ENCODE peak calls at places on chromosome 20, in eight cellular contexts. X is colonic mucosa, J is IMR-90, B is PC-9, Y is ascending aorta, V is neural progenitor cell, O is K562, E is fibroblast of lung. Q is an unnamed sample.

GRCh38 chr20:13141541-13141940 is 79.5 kb upstream of the ISM1 start:
- DNase-seq in X (no peak), J (no peak), B (no peak), Y (no peak), V (no peak), O (no peak), E (no peak), Q (no peak)

GRCh38 chr20:25254571-25254970 is 6.7 kb downstream of the PYGB start:
- DNase-seq in X (peak; percentile 6), J (no peak), B (no peak), Y (no peak), V (peak; percentile 43), O (no peak), E (no peak), Q (no peak)

GRCh38 chr20:25341716-25342680 is 48.6 kb downstream of the ABHD12 start:
- DNase-seq in X (no peak), J (peak; percentile 21), B (no peak), Y (no peak), V (no peak), O (no peak), E (no peak), Q (no peak)

GRCh38 chr20:44231713-44232468 is 15.2 kb upstream of the GDAP1L1 start:
- DNase-seq in X (no peak), J (no peak), B (no peak), Y (no peak), V (peak; percentile 25), O (no peak), E (no peak), Q (no peak)

GRCh38 chr20:41619360-41620115 is 1.4 kb upstream of the CHD6 start:
- DNase-seq in X (no peak), J (peak; percentile 28), B (no peak), Y (no peak), V (no peak), O (no peak), E (no peak), Q (no peak)

GRCh38 chr20:44613575-44613974 is 31.2 kb downstream of the PKIG start:
- DNase-seq in X (no peak), J (no peak), B (no peak), Y (no peak), V (no peak), O (no peak), E (no peak), Q (no peak)

GRCh38 chr20:53660947-53661381 is 67.3 kb upstream of the ZNF217 start:
- DNase-seq in X (no peak), J (peak; percentile 9), B (no peak), Y (peak; percentile 49), V (no peak), O (no peak), E (peak; percentile 43), Q (no peak)

GRCh38 chr20:43040427-43040826 is 149.3 kb downstream of the PTPRT start:
- DNase-seq in X (no peak), J (no peak), B (no peak), Y (no peak), V (peak; percentile 85), O (peak; percentile 28), E (no peak), Q (peak; percentile 63)

GRCh38 chr20:37915800-37916570 is 13.1 kb downstream of the VSTM2L start:
- DNase-seq in X (no peak), J (no peak), B (no peak), Y (no peak), V (peak; percentile 56), O (peak; percentile 53), E (no peak), Q (no peak)

GRCh38 chr20:40778894-40779496 is 90.0 kb upstream of the MAFB start:
- DNase-seq in X (no peak), J (no peak), B (no peak), Y (no peak), V (no peak), O (no peak), E (no peak), Q (no peak)

GRCh38 chr20:13220857-13221297 is at the start of gene ISM1:
- DNase-seq in X (no peak), J (no peak), B (no peak), Y (peak; percentile 66), V (peak; percentile 60), O (no peak), E (no peak), Q (peak; percentile 37)

GRCh38 chr20:34947336-34947735 is 8.3 kb downstream of the GSS start:
- DNase-seq in X (no peak), J (no peak), B (no peak), Y (no peak), V (no peak), O (no peak), E (no peak), Q (no peak)

GRCh38 chr20:14775778-14776177 is 438.4 kb upstream of the FLRT3 start:
- DNase-seq in X (no peak), J (no peak), B (peak; percentile 71), Y (no peak), V (no peak), O (no peak), E (peak; percentile 7), Q (peak; percentile 71)

GRCh38 chr20:58978351-58979190 is 2.5 kb upstream of the NELFCD start:
- DNase-seq in X (no peak), J (no peak), B (no peak), Y (peak; percentile 54), V (no peak), O (no peak), E (no peak), Q (no peak)
- H3K27me3 ChIP-seq in X (no peaks in the 10 kb centered on the region), J (peaks cover 3% of the 10 kb centered on the region), B (no peaks in the 10 kb centered on the region), Y (no peaks in the 10 kb centered on the region), V (peaks cover 22% of the 10 kb centered on the region), O (no peaks in the 10 kb centered on the region), E (no peaks in the 10 kb centered on the region), Q (no peaks in the 10 kb centered on the region)

DNA sequence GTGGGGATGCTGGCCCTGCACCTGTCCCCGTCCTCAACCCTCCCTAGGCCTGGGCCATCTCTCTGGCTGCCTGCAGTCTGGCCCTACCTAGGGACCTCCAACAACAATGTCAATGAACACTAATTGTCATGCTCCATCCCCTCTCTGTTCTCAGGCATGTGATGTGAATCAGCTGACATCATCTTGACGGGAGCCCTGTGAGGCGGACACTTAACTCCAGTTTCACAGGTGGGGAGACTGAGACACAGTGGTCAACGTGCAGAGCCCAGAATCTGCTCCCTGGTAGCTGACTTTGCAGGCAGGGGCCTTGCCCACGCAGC is 762 bp upstream of the TCEA2 start:
- DNase-seq in X (no peak), J (no peak), B (no peak), Y (no peak), V (no peak), O (no peak), E (no peak), Q (no peak)
- H3K9me3 ChIP-seq in X (no peaks in the 10 kb centered on the region), J (no peaks in the 10 kb centered on the region), B (no peaks in the 10 kb centered on the region), Y (no peaks in the 10 kb centered on the region), V (no peaks in the 10 kb centered on the region), O (no peaks in the 10 kb centered on the region), E (no peaks in the 10 kb centered on the region), Q (no peaks in the 10 kb centered on the region)

GRCh38 chr20:1206749-1207148 is 3.5 kb downstream of the C20orf202 start:
- DNase-seq in X (no peak), J (no peak), B (no peak), Y (no peak), V (no peak), O (no peak), E (no peak), Q (no peak)

GRCh38 chr20:1210501-1210900 is 7.2 kb downstream of the C20orf202 start:
- DNase-seq in X (no peak), J (peak; percentile 13), B (no peak), Y (no peak), V (no peak), O (no peak), E (peak; percentile 30), Q (no peak)

GRCh38 chr20:1207293-1207884 is 4.1 kb downstream of the C20orf202 start:
- DNase-seq in X (no peak), J (no peak), B (no peak), Y (no peak), V (no peak), O (no peak), E (no peak), Q (no peak)

GRCh38 chr20:1211954-1212497 is 8.8 kb downstream of the C20orf202 start:
- DNase-seq in X (no peak), J (no peak), B (no peak), Y (no peak), V (no peak), O (no peak), E (no peak), Q (no peak)

GRCh38 chr20:1209447-1210387 is 6.5 kb downstream of the C20orf202 start:
- DNase-seq in X (no peak), J (peak; percentile 28), B (no peak), Y (no peak), V (no peak), O (no peak), E (no peak), Q (no peak)
- TF ChIP-seq CTCF in X (no peak), J (peak; percentile 48), B (peak; percentile 48), Y (no peak), V (peak; percentile 33), O (peak; percentile 49), E (peak; percentile 37), Q (no peak)

GRCh38 chr20:57431539-57431835 is 40.3 kb downstream of the RBM38 start:
- DNase-seq in X (no peak), J (no peak), B (no peak), Y (no peak), V (no peak), O (no peak), E (no peak), Q (no peak)
- H3K27me3 ChIP-seq in X (no peaks in the 10 kb centered on the region), J (peaks cover 8% of the 10 kb centered on the region), B (no peaks in the 10 kb centered on the region), Y (no peaks in the 10 kb centered on the region), V (no peaks in the 10 kb centered on the region), O (no peaks in the 10 kb centered on the region), E (no peaks in the 10 kb centered on the region), Q (no peaks in the 10 kb centered on the region)

GRCh38 chr20:47043076-47043475 is 148.4 kb downstream of the EYA2 start:
- DNase-seq in X (no peak), J (peak; percentile 47), B (no peak), Y (no peak), V (no peak), O (no peak), E (peak; percentile 50), Q (no peak)

GRCh38 chr20:47042464-47042863 is 147.8 kb downstream of the EYA2 start:
- DNase-seq in X (no peak), J (no peak), B (no peak), Y (no peak), V (no peak), O (peak; percentile 48), E (no peak), Q (no peak)

GRCh38 chr20:47040506-47041125 is 146.0 kb downstream of the EYA2 start:
- DNase-seq in X (no peak), J (no peak), B (no peak), Y (no peak), V (no peak), O (peak; percentile 69), E (no peak), Q (no peak)

GRCh38 chr20:47038581-47039560 is 144.2 kb downstream of the EYA2 start:
- DNase-seq in X (no peak), J (no peak), B (no peak), Y (no peak), V (no peak), O (no peak), E (peak; percentile 41), Q (no peak)

DNA sequence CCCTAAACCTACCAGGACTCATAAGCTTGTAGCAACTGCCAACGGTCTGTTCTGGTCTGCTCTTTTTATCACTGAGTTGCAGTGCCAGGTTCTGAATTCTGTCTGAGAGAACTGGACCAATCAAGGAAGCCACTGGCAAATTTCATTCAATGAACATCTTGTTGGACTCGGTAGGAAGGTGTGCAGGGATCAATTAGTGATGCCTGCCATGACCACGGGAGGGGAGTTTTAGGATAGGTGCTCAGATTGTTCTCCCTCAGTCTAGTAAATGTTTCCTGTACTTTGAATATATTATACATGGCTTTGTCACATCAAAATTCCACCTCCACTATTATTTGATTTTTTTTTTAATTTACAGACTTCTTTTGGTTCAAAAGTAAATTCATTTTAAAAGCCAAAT is 146.9 kb downstream of the EYA2 start:
- DNase-seq in X (no peak), J (no peak), B (no peak), Y (no peak), V (no peak), O (peak; percentile 10), E (no peak), Q (no peak)
- H3K9me3 ChIP-seq in X (no peaks in the 10 kb centered on the region), J (peaks cover 10% of the 10 kb centered on the region), B (no peaks in the 10 kb centered on the region), Y (no peaks in the 10 kb centered on the region), V (no peaks in the 10 kb centered on the region), O (no peaks in the 10 kb centered on the region), E (no peaks in the 10 kb centered on the region), Q (no peaks in the 10 kb centered on the region)